ENCODE peak calls at places on chromosomes 4 and X, in four cellular contexts. W is tibial nerve, J is testis, S is uterus. V is an unnamed sample.

GRCh38 chrX:10177620-10178019 is 20.8 kb downstream of the CLCN4 start:
- DNase-seq in W (no peak), J (no peak), S (no peak), V (peak; percentile 35)

GRCh38 chr4:96675916-96676315 is 836.0 kb downstream of the PDHA2 start:
- DNase-seq in W (no peak), J (no peak), S (no peak), V (no peak)

GRCh38 chr4:385934-386707 is 48.5 kb downstream of the ZNF141 start:
- DNase-seq in W (no peak), J (peak; percentile 83), S (no peak), V (no peak)

GRCh38 chr4:24044610-24045589 is 155.1 kb upstream of the PPARGC1A start:
- DNase-seq in W (no peak), J (no peak), S (no peak), V (no peak)

GRCh38 chr4:186092296-186092695 is 12.2 kb upstream of the FAM149A start:
- DNase-seq in W (no peak), J (no peak), S (no peak), V (no peak)

GRCh38 chr4:24867766-24868296 is 45.0 kb downstream of the CCDC149 start:
- DNase-seq in W (no peak), J (no peak), S (no peak), V (no peak)

GRCh38 chr4:180058731-180059215 is 2184.4 kb upstream of the TENM3 start:
- DNase-seq in W (no peak), J (peak; percentile 60), S (no peak), V (peak; percentile 51)

GRCh38 chrX:64975491-64975890 is 759 bp downstream of the ZC4H2 start:
- DNase-seq in W (no peak), J (peak; percentile 26), S (peak; percentile 25), V (peak; percentile 14)

GRCh38 chr4:8093587-8094274 is 64.9 kb downstream of the ABLIM2 start:
- DNase-seq in W (no peak), J (no peak), S (no peak), V (no peak)

GRCh38 chr4:82560853-82561744 is 689 bp downstream of the TMEM150C start:
- DNase-seq in W (no peak), J (no peak), S (no peak), V (no peak)

GRCh38 chrX:153640736-153641574 is 6.0 kb upstream of the DUSP9 start:
- DNase-seq in W (no peak), J (no peak), S (no peak), V (no peak)

GRCh38 chr4:73653695-73654106 is 33.5 kb upstream of the RASSF6 start:
- DNase-seq in W (no peak), J (peak; percentile 30), S (no peak), V (peak; percentile 27)

GRCh38 chr4:128757712-128758111 is 51.8 kb upstream of the JADE1 start:
- DNase-seq in W (no peak), J (no peak), S (no peak), V (no peak)

GRCh38 chr4:74123065-74123728 is 24.2 kb upstream of the CXCL2 start:
- DNase-seq in W (no peak), J (no peak), S (no peak), V (peak; percentile 90)

GRCh38 chr4:123232439-123232838 is 164.2 kb upstream of the SPRY1 start:
- DNase-seq in W (no peak), J (no peak), S (no peak), V (peak; percentile 54)

GRCh38 chr4:112423591-112423990 is 92.4 kb downstream of the NEUROG2 start:
- DNase-seq in W (no peak), J (no peak), S (no peak), V (no peak)

GRCh38 chr4:39823193-39823592 is 125.3 kb downstream of the UBE2K start:
- DNase-seq in W (no peak), J (no peak), S (no peak), V (no peak)

GRCh38 chrX:49710744-49711319 is 15.0 kb upstream of the PAGE1 start:
- DNase-seq in W (no peak), J (no peak), S (no peak), V (no peak)

DNA sequence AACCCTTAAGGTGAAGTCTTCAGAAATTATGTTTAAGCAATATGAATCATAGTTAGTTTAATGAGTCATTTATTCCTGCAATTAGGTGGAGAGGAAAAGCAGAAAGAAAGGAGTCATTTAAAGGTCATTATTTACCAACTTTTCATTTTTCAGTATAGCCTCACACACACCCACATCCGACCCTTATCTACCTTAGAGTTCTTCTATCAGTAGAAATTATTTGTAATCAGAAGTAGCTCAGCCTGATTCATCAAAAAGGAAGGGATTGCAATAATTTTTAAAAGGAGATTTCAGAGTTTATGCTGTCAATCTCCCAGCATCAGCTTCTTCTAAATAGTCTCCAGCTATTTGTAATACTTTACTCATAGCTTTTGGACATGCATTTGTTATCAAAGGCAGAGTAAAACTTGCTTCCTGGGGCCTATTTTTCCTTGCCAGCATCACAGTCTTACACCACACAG is 6.0 kb downstream of the ANXA10 start:
- DNase-seq in W (no peak), J (no peak), S (no peak), V (no peak)
- H3K4me1 ChIP-seq in W (no peaks in the 10 kb centered on the region), J (no peaks in the 10 kb centered on the region), S (no peaks in the 10 kb centered on the region), V (no peaks in the 10 kb centered on the region)

GRCh38 chrX:39816871-39817731 is 280.7 kb downstream of the BCOR start:
- DNase-seq in W (no peak), J (peak; percentile 18), S (no peak), V (peak; percentile 50)
- H3K4me3 ChIP-seq in W (no peak overlapping the region), J (no peak overlapping the region), S (no peak overlapping the region), V (no peak overlapping the region)

GRCh38 chr4:142231787-142232186 is 595.4 kb downstream of the IL15 start:
- DNase-seq in W (no peak), J (no peak), S (no peak), V (no peak)
- TF ChIP-seq CTCF in W (no peak), J (no peak), S (no peak), V (no peak)

GRCh38 chr4:107380836-107381438 is 339.1 kb downstream of the PAPSS1 start:
- DNase-seq in W (no peak), J (peak; percentile 16), S (no peak), V (no peak)
- H3K4me1 ChIP-seq in W (no peaks in the 10 kb centered on the region), J (no peaks in the 10 kb centered on the region), S (no peaks in the 10 kb centered on the region), V (peaks cover 3% of the 10 kb centered on the region)

GRCh38 chr4:47031713-47032404 is 492 bp downstream of the GABRB1 start:
- DNase-seq in W (no peak), J (no peak), S (no peak), V (peak; percentile 7)
- H3K4me3 ChIP-seq in W (peak overlapping the region; percentile 7), J (no peak overlapping the region), S (peak overlapping the region; percentile 31), V (peak overlapping the region; percentile 66)

GRCh38 chr4:68572653-68573052 is 3.5 kb downstream of the UGT2B17 start:
- DNase-seq in W (no peak), J (no peak), S (no peak), V (no peak)

GRCh38 chr4:68569466-68570121 is 6.5 kb downstream of the UGT2B17 start:
- DNase-seq in W (no peak), J (no peak), S (no peak), V (no peak)

GRCh38 chr4:68575081-68575480 is 1.0 kb downstream of the UGT2B17 start:
- DNase-seq in W (no peak), J (no peak), S (no peak), V (no peak)

DNA sequence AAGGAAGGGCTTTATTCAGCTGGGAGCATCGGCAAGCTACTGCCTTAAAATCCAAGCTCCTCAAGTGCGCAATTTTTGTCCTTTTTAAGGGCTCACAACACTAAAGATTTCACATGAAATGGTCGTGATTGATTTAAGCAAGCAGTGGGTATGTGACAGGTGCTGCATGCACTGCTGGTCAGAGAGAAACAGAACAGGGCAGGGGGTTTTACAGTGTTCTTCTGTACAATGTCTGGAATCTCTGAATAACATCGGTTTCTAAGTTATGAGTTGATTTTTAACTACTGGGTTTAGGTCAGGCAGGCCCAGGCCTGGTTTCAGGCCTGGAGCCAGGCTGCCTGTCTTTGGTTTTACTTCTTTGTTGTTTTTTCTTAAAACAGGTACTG is 6.0 kb downstream of the UGT2B17 start:
- DNase-seq in W (no peak), J (no peak), S (no peak), V (no peak)
- TF ChIP-seq CTCF in W (no peak), J (no peak), S (no peak), V (no peak)

GRCh38 chr4:90833698-90834097 is 706.5 kb downstream of the CCSER1 start:
- DNase-seq in W (no peak), J (no peak), S (no peak), V (no peak)
- H3K4me1 ChIP-seq in W (no peaks in the 10 kb centered on the region), J (no peaks in the 10 kb centered on the region), S (no peaks in the 10 kb centered on the region), V (no peaks in the 10 kb centered on the region)

GRCh38 chr4:153348006-153348405 is 3.5 kb downstream of the MND1 start:
- DNase-seq in W (no peak), J (no peak), S (no peak), V (no peak)
- H3K4me3 ChIP-seq in W (no peak overlapping the region), J (no peak overlapping the region), S (no peak overlapping the region), V (no peak overlapping the region)